ENCODE peak calls at places on chromosomes 11 and 22, in six cellular contexts. E is right lobe of liver, K is lower lobe of right lung, A is progenitor cell of endocrine pancreas, F is IMR-90, H is MM.1S. D is an unnamed sample.

GRCh38 chr11:3095712-3096361 is 38.6 kb upstream of the CARS1 start:
- DNase-seq in A (no peak), K (peak), E (no peak), H (no peak), F (peak), D (no peak)

GRCh38 chr22:35622132-35622913 is 5.2 kb upstream of the MB start:
- DNase-seq in A (no peak), E (peak), K (peak), H (no peak), F (no peak), D (no peak)

GRCh38 chr11:10603721-10604297 is 35.3 kb upstream of the LYVE1 start:
- DNase-seq in H (no peak), A (no peak), E (no peak), F (no peak), K (no peak), D (no peak)

GRCh38 chr22:28942801-28943500 is 59.6 kb downstream of the ZNRF3 start:
- DNase-seq in H (no peak), A (no peak), E (no peak), F (no peak), K (no peak), D (no peak)

GRCh38 chr11:72684236-72684912 is 10.2 kb upstream of the PDE2A start:
- DNase-seq in K (peak), H (peak), A (peak), F (peak), E (peak), D (peak)

GRCh38 chr11:14537134-14537599 is 17.0 kb upstream of the PSMA1 start:
- DNase-seq in F (peak), H (peak), K (no peak), A (no peak), E (no peak), D (no peak)

GRCh38 chr11:34633990-34634725 is 13.3 kb downstream of the EHF start:
- DNase-seq in K (no peak), A (no peak), F (peak), E (no peak), H (peak), D (no peak)

GRCh38 chr11:8338138-8338537 is 74.5 kb upstream of the LMO1 start:
- DNase-seq in H (no peak), F (peak), A (peak), E (peak), K (peak), D (peak)

GRCh38 chr11:33636104-33636503 is 64.5 kb downstream of the C11orf91 start:
- DNase-seq in H (no peak), A (no peak), E (no peak), K (peak), F (no peak), D (no peak)

GRCh38 chr11:25423436-25424184 is 908.3 kb upstream of the ANO3 start:
- DNase-seq in K (no peak), E (no peak), A (no peak), F (peak), H (no peak), D (peak)

GRCh38 chr11:114168086-114168448 is 108.6 kb downstream of the ZBTB16 start:
- DNase-seq in K (no peak), F (no peak), E (no peak), A (no peak), H (no peak), D (no peak)

GRCh38 chr22:48323746-48324145 is 1503.9 kb downstream of the BRD1 start:
- DNase-seq in K (no peak), H (no peak), F (no peak), E (no peak), A (no peak), D (no peak)

GRCh38 chr22:21933413-21933812 is 19.2 kb downstream of the PPM1F start:
- DNase-seq in A (no peak), E (no peak), K (no peak), H (no peak), F (no peak), D (no peak)

GRCh38 chr11:103936059-103936458 is 100.4 kb upstream of the DDI1 start:
- DNase-seq in K (no peak), H (no peak), E (no peak), F (peak), A (no peak), D (no peak)

GRCh38 chr11:114179234-114179941 is 116.8 kb upstream of the NNMT start:
- DNase-seq in K (peak), F (no peak), H (no peak), A (no peak), E (peak), D (no peak)

GRCh38 chr11:120280566-120281160 is 40.7 kb downstream of the POU2F3 start:
- DNase-seq in F (no peak), E (no peak), A (no peak), H (no peak), K (no peak), D (no peak)

GRCh38 chr11:134973801-134974200 is 561.8 kb upstream of the B3GAT1 start:
- DNase-seq in K (no peak), F (no peak), H (no peak), A (no peak), E (no peak), D (no peak)

GRCh38 chr22:22943521-22944267 is 56.1 kb downstream of the IGLL5 start:
- DNase-seq in H (no peak), K (no peak), E (no peak), F (no peak), A (peak), D (peak)

GRCh38 chr11:10866893-10867331 is 9.1 kb upstream of the ZBED5 start:
- DNase-seq in F (peak), A (no peak), H (no peak), K (no peak), E (no peak), D (no peak)

GRCh38 chr22:24051568-24051967 is 40.5 kb downstream of the CABIN1 start:
- DNase-seq in F (no peak), E (no peak), A (no peak), H (no peak), K (no peak), D (no peak)

GRCh38 chr11:87463486-87464102 is 425.9 kb downstream of the TMEM135 start:
- DNase-seq in F (peak), E (no peak), A (no peak), K (no peak), H (peak), D (no peak)

GRCh38 chr11:32451808-32452207 is 16.5 kb upstream of the WT1 start:
- DNase-seq in A (no peak), K (no peak), E (no peak), F (no peak), H (no peak), D (no peak)

GRCh38 chr11:111167666-111168065 is 77.9 kb upstream of the POU2AF2 start:
- DNase-seq in E (no peak), K (no peak), F (no peak), A (no peak), H (no peak), D (no peak)

GRCh38 chr11:7278314-7278917 is 26.7 kb downstream of the SYT9 start:
- DNase-seq in K (no peak), F (peak), E (no peak), H (peak), A (no peak), D (peak)

GRCh38 chr22:29346659-29347058 is 31.2 kb upstream of the RASL10A start:
- DNase-seq in E (no peak), A (no peak), H (no peak), K (no peak), F (no peak), D (no peak)

GRCh38 chr22:46416537-46417267 is 81.2 kb downstream of the TRMU start:
- DNase-seq in E (no peak), A (no peak), K (no peak), F (no peak), H (no peak), D (no peak)

GRCh38 chr11:73797457-73797856 is 9.8 kb downstream of the MRPL48 start:
- DNase-seq in K (no peak), E (no peak), A (no peak), H (no peak), F (no peak), D (no peak)

GRCh38 chr22:47043835-47044721 is 281.6 kb downstream of the TBC1D22A start:
- DNase-seq in F (peak), A (no peak), H (no peak), K (peak), E (peak), D (no peak)

GRCh38 chr11:107592813-107593212 is 1.9 kb downstream of the ELMOD1 start:
- DNase-seq in H (no peak), E (no peak), A (no peak), K (no peak), F (no peak), D (no peak)

GRCh38 chr11:117410861-117411725 is 83.4 kb downstream of the CEP164 start:
- DNase-seq in E (no peak), F (no peak), A (no peak), K (no peak), H (no peak), D (no peak)

GRCh38 chr11:297666-298405 is 1.5 kb downstream of the IFITM5 start:
- DNase-seq in F (no peak), A (no peak), K (peak), E (peak), H (no peak), D (no peak)

GRCh38 chr11:110971110-110971509 is 258.9 kb upstream of the ARHGAP20 start:
- DNase-seq in H (no peak), K (no peak), A (no peak), F (peak), E (no peak), D (no peak)

GRCh38 chr22:20243545-20244249 is 24.4 kb downstream of the RTN4R start:
- DNase-seq in A (no peak), F (peak), K (peak), H (no peak), E (peak), D (peak)

GRCh38 chr11:76288166-76288978 is 82.1 kb upstream of the WNT11 start:
- DNase-seq in H (peak), E (no peak), K (no peak), A (no peak), F (no peak), D (peak)

GRCh38 chr22:43239102-43239875 is 52.4 kb upstream of the TTLL12 start:
- DNase-seq in F (no peak), K (no peak), H (no peak), E (no peak), A (no peak), D (no peak)

GRCh38 chr11:46669606-46670243 is 30.7 kb downstream of the ARHGAP1 start:
- DNase-seq in H (no peak), A (no peak), K (no peak), E (no peak), F (no peak), D (no peak)
- TF ChIP-seq CTCF in H (peak), A (peak), K (peak), E (peak), F (peak), D (peak)

GRCh38 chr11:17015639-17016125 is 1.5 kb upstream of the PLEKHA7 start:
- DNase-seq in E (no peak), F (peak), A (no peak), H (peak), K (no peak), D (no peak)

GRCh38 chr11:17020831-17021230 is 6.6 kb upstream of the PLEKHA7 start:
- DNase-seq in A (no peak), H (no peak), K (no peak), E (no peak), F (no peak), D (no peak)

GRCh38 chr11:17021550-17021949 is 7.3 kb upstream of the PLEKHA7 start:
- DNase-seq in E (no peak), H (no peak), F (no peak), A (no peak), K (no peak), D (no peak)

GRCh38 chr11:17014774-17015638 is 792 bp upstream of the PLEKHA7 start:
- DNase-seq in A (peak), F (no peak), E (no peak), H (peak), K (no peak), D (peak)

DNA sequence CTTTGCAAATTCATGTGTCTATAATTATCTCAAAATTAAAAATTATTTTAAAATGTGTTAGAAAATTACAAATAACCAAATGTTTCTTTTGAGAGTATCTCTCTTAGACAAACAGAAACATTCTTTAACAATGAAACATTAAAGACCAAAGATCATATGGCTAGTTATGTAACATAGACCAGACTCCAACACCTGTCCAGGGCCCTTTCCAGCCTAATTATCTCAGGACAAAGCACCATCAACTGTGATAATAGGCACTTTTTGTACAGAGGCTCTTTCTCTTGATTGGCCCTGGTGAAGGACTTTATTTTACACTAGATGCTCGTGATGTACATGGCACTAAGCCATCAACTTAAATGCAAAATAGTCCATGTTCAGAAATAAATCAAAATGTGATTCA is 5.0 kb upstream of the PLEKHA7 start:
- DNase-seq in E (no peak), H (no peak), K (no peak), F (no peak), A (no peak), D (no peak)
- TF ChIP-seq CTCF in E (no peak), H (no peak), K (no peak), F (no peak), A (no peak), D (no peak)

GRCh38 chr11:66313321-66314185 is 3.3 kb downstream of the CD248 start:
- DNase-seq in H (no peak), K (peak), E (no peak), A (no peak), F (peak), D (no peak)

GRCh38 chr11:66310324-66310723 is 6.5 kb downstream of the CD248 start:
- DNase-seq in E (no peak), K (no peak), H (no peak), F (no peak), A (no peak), D (no peak)

GRCh38 chr11:66311965-66312548 is 4.8 kb downstream of the CD248 start:
- DNase-seq in A (peak), F (peak), K (peak), H (peak), E (peak), D (peak)

GRCh38 chr11:66312549-66313320 is 4.1 kb downstream of the CD248 start:
- DNase-seq in A (peak), F (peak), E (peak), K (peak), H (peak), D (peak)

GRCh38 chr11:66311470-66311964 is 5.3 kb downstream of the CD248 start:
- DNase-seq in H (no peak), F (no peak), E (no peak), A (no peak), K (no peak), D (no peak)
- TF ChIP-seq CTCF in H (no peak), F (no peak), E (no peak), A (no peak), K (no peak), D (no peak)

DNA sequence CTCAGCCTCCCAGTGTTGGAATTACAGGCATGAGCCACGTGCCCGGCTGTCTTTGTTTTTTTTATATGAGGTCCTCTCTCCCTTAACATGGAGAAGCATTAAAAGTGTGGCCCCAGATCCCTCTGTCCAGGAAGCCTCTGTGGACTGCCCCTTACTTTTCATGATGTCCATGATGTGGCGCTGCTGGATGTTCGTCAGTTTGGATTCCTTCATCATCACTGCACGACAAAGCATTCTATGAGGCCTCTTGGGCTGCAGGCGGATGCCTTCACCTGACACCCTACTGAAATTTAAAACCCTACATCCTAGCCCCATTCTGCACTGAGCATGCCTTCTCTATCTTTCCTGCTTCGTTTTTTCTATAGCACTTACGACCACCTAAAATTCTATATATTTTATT is 2.1 kb downstream of the C22orf23 start:
- DNase-seq in F (peak), A (no peak), K (no peak), H (no peak), E (no peak), D (no peak)
- TF ChIP-seq CTCF in F (peak), A (no peak), K (no peak), H (no peak), E (no peak), D (no peak)

D was measured in endothelial cell.